ENCODE peak calls at places on chromosomes 3 and 15, in seven cellular contexts. G is NCI-H1092 treated with DMSO at 0.1 percent for 48 hours; X is hippocampal formation; B is activated T-helper 1 cell treated with anti-CD3 and anti-CD28 coated beads, Interleukin-2, amount 50 U/mL, for 16 hours; R is AG04449; W is bronchial epithelial cell; V is stimulated activated CD8-positive, alpha-beta memory T cell treated with anti-CD3 and anti-CD28 coated beads, Interleukin-15, amount 100 ng/mL, for 24 hours. N is an unnamed sample.

GRCh38 chr3:25663324-25664065 is 1.2 kb downstream of the TOP2B start:
- DNase-seq in G (peak), X (peak), B (no peak), R (no peak), W (peak), V (no peak), N (no peak)

GRCh38 chr3:48411041-48411588 is 18.8 kb downstream of the PLXNB1 start:
- DNase-seq in G (no peak), X (no peak), B (no peak), R (no peak), W (no peak), V (no peak), N (no peak)

GRCh38 chr15:91776104-91776503 is 77.4 kb upstream of the SLCO3A1 start:
- DNase-seq in G (no peak), X (no peak), B (no peak), R (no peak), W (no peak), V (no peak), N (no peak)

GRCh38 chr3:56796202-56796601 is 5.5 kb downstream of the ARHGEF3 start:
- DNase-seq in G (no peak), X (no peak), B (no peak), R (peak), W (peak), V (no peak), N (no peak)

GRCh38 chr3:107578523-107578922 is 55.8 kb downstream of the BBX start:
- DNase-seq in G (no peak), X (no peak), B (no peak), R (no peak), W (no peak), V (no peak), N (no peak)

GRCh38 chr15:46413799-46414198 is 779.0 kb downstream of the SQOR start:
- DNase-seq in G (no peak), X (no peak), B (no peak), R (peak), W (peak), V (no peak), N (no peak)

GRCh38 chr3:9088431-9089353 is 125.4 kb upstream of the RAD18 start:
- DNase-seq in G (peak), X (no peak), B (no peak), R (no peak), W (peak), V (no peak), N (no peak)

GRCh38 chr15:62779041-62779810 is 263.3 kb upstream of the TPM1 start:
- DNase-seq in G (no peak), X (no peak), B (no peak), R (no peak), W (no peak), V (no peak), N (no peak)

GRCh38 chr15:25372298-25372697 is 66.5 kb downstream of the UBE3A start:
- DNase-seq in G (no peak), X (no peak), B (no peak), R (no peak), W (peak), V (no peak), N (no peak)

GRCh38 chr15:59200560-59200959 is 6.1 kb upstream of the LDHAL6B start:
- DNase-seq in G (no peak), X (no peak), B (no peak), R (no peak), W (peak), V (no peak), N (no peak)

GRCh38 chr15:48230498-48230897 is 24.4 kb downstream of the SLC12A1 start:
- DNase-seq in G (no peak), X (no peak), B (no peak), R (no peak), W (no peak), V (no peak), N (no peak)

GRCh38 chr3:46396129-46396528 is 10.7 kb downstream of the CCR5AS start:
- DNase-seq in G (no peak), X (no peak), B (no peak), R (no peak), W (no peak), V (no peak), N (no peak)

GRCh38 chr3:85090495-85090894 is 131.7 kb downstream of the CADM2 start:
- DNase-seq in G (no peak), X (no peak), B (no peak), R (no peak), W (no peak), V (no peak), N (no peak)

GRCh38 chr3:129592362-129593150 is 13.9 kb downstream of the PLXND1 start:
- DNase-seq in G (no peak), X (peak), B (no peak), R (no peak), W (no peak), V (no peak), N (no peak)

GRCh38 chr15:98856540-98856907 is 151.1 kb downstream of the PGPEP1L start:
- DNase-seq in G (no peak), X (no peak), B (no peak), R (peak), W (peak), V (no peak), N (no peak)

GRCh38 chr3:107641572-107642307 is 119.0 kb downstream of the BBX start:
- DNase-seq in G (no peak), X (no peak), B (no peak), R (no peak), W (no peak), V (no peak), N (no peak)

GRCh38 chr15:66472176-66472999 is 25.2 kb downstream of the SNAPC5 start:
- DNase-seq in G (no peak), X (no peak), B (no peak), R (no peak), W (no peak), V (no peak), N (peak)

GRCh38 chr3:10373686-10374261 is 52.9 kb upstream of the SEC13 start:
- DNase-seq in G (no peak), X (no peak), B (no peak), R (no peak), W (peak), V (no peak), N (no peak)

GRCh38 chr3:178703268-178703975 is 167.2 kb downstream of the KCNMB2 start:
- DNase-seq in G (no peak), X (no peak), B (no peak), R (peak), W (peak), V (no peak), N (no peak)

GRCh38 chr3:42700366-42701288 is 2.0 kb downstream of the HHATL start:
- DNase-seq in G (no peak), X (no peak), B (no peak), R (no peak), W (no peak), V (no peak), N (no peak)

GRCh38 chr3:52001443-52001974 is 5.8 kb upstream of the RPL29 start:
- DNase-seq in G (peak), X (peak), B (peak), R (no peak), W (peak), V (peak), N (peak)

N was measured in activated CD4-positive, CD25-positive, alpha-beta regulatory T cell treated with anti-CD3 and anti-CD28 coated beads, Interleukin-2, amount 50 U/mL, for 16 hours.